ENCODE peak calls at places on chromosomes 16 and 17, in seven cellular contexts. L, G, J, Q, U, F and M are unnamed samples.
A peak's percentile ranks its signal among the peaks of the same experiment; 100 is the strongest.

GRCh38 chr16:15961557-15962205 is 12.3 kb downstream of the ABCC1 start:
- DNase-seq in Q (no peak), J (peak; percentile 24), F (no peak), L (no peak), U (no peak), G (no peak), M (no peak)

GRCh38 chr17:42422958-42423712 is at the start of gene CAVIN1:
- DNase-seq in J (no peak), G (peak; percentile 100), Q (peak; percentile 100), F (peak; percentile 98), L (peak; percentile 98), U (peak; percentile 91), M (no peak)

GRCh38 chr16:73683804-73684203 is 612.8 kb upstream of the PSMD7 start:
- DNase-seq in L (no peak), Q (no peak), G (no peak), J (no peak), U (no peak), F (no peak), M (no peak)

GRCh38 chr16:89599451-89599858 is 14.0 kb upstream of the DPEP1 start:
- DNase-seq in Q (no peak), F (peak; percentile 85), J (no peak), U (peak; percentile 68), G (no peak), L (no peak), M (peak; percentile 44)

GRCh38 chr17:17494499-17495447 is 1.4 kb downstream of the RASD1 start:
- DNase-seq in G (no peak), F (peak; percentile 74), J (no peak), Q (peak; percentile 45), L (peak; percentile 37), U (peak; percentile 69), M (peak; percentile 35)

GRCh38 chr17:31593806-31594205 is 202.3 kb downstream of the RAB11FIP4 start:
- DNase-seq in F (peak; percentile 21), U (no peak), G (no peak), J (no peak), L (peak; percentile 89), Q (no peak), M (no peak)

GRCh38 chr17:28008526-28008925 is 34.0 kb upstream of the NLK start:
- DNase-seq in F (peak; percentile 91), J (no peak), Q (no peak), U (peak; percentile 50), G (no peak), L (peak; percentile 66), M (peak; percentile 32)

GRCh38 chr17:11239379-11239970 is 1.5 kb upstream of the SHISA6 start:
- DNase-seq in U (no peak), G (no peak), F (no peak), J (no peak), Q (no peak), L (no peak), M (no peak)

GRCh38 chr17:74807376-74807775 is 31.2 kb upstream of the NAT9 start:
- DNase-seq in F (no peak), G (no peak), Q (no peak), L (no peak), J (no peak), U (no peak), M (no peak)

GRCh38 chr16:27792486-27793275 is 242.7 kb downstream of the KATNIP start:
- DNase-seq in F (no peak), U (no peak), J (no peak), Q (no peak), G (no peak), L (no peak), M (no peak)

GRCh38 chr17:47957591-47958490 is at the start of gene PRR15L:
- DNase-seq in U (peak; percentile 88), G (no peak), Q (no peak), F (peak; percentile 93), J (no peak), L (no peak), M (peak; percentile 73)

GRCh38 chr16:25005445-25006306 is 9.5 kb downstream of the ARHGAP17 start:
- DNase-seq in Q (no peak), U (no peak), F (no peak), G (no peak), J (no peak), L (no peak), M (no peak)

GRCh38 chr16:81516478-81517149 is 72.0 kb downstream of the CMIP start:
- DNase-seq in U (no peak), F (no peak), Q (no peak), J (no peak), L (no peak), G (no peak), M (no peak)

GRCh38 chr17:1783271-1783670 is 21.4 kb downstream of the SERPINF1 start:
- DNase-seq in Q (peak; percentile 55), G (no peak), F (no peak), U (no peak), J (no peak), L (no peak), M (no peak)

DNA sequence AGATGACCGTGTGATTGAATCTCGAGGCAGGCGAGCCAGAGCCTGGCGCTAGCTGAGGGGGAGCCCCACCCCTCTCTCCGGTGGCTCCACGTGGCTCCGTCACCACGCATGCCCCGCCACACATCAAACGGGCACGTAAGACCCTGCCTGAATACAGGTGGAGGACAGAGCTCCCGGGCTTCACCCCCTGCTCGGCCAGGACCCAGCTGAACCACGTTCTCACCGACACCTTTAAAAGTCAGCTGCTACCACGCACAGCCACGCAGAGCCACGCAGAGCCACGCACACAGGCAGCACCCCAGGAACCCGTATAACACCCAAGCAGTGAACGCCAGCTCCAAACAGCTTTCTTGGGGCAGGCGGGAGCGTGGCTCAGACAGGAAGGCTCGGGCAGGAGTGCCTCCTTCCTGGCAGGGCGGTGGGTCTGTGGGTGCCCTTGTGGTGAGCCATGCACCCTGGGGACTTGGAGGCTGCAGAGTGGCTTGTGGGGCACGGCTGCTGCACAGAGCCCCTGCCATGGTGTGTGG is 4.4 kb downstream of the TMEM204 start:
- DNase-seq in F (no peak), U (no peak), J (no peak), Q (no peak), G (no peak), L (no peak), M (no peak)
- H3K36me3 ChIP-seq in F (no peaks in the 10 kb centered on the region), U (no peaks in the 10 kb centered on the region), J (no peaks in the 10 kb centered on the region), Q (no peaks in the 10 kb centered on the region), G (peaks cover 19% of the 10 kb centered on the region), L (peaks cover 28% of the 10 kb centered on the region), M (no peaks in the 10 kb centered on the region)

GRCh38 chr16:75301804-75302203 is 50.4 kb upstream of the BCAR1 start:
- DNase-seq in G (no peak), U (no peak), Q (no peak), J (no peak), L (peak; percentile 67), F (no peak), M (no peak)
- H3K36me3 ChIP-seq in G (no peaks in the 10 kb centered on the region), U (no peaks in the 10 kb centered on the region), Q (no peaks in the 10 kb centered on the region), J (peaks cover 2% of the 10 kb centered on the region), L (peaks cover 19% of the 10 kb centered on the region), F (no peaks in the 10 kb centered on the region), M (no peaks in the 10 kb centered on the region)

GRCh38 chr17:58492238-58493121 is 4.3 kb upstream of the HSF5 start:
- DNase-seq in F (peak; percentile 73), G (peak; percentile 53), J (no peak), Q (no peak), L (no peak), U (no peak), M (no peak)
- H3K36me3 ChIP-seq in F (peaks cover 13% of the 10 kb centered on the region), G (peaks cover 66% of the 10 kb centered on the region), J (peaks cover 53% of the 10 kb centered on the region), Q (no peaks in the 10 kb centered on the region), L (peaks cover 64% of the 10 kb centered on the region), U (peaks cover 8% of the 10 kb centered on the region), M (peaks cover 11% of the 10 kb centered on the region)

DNA sequence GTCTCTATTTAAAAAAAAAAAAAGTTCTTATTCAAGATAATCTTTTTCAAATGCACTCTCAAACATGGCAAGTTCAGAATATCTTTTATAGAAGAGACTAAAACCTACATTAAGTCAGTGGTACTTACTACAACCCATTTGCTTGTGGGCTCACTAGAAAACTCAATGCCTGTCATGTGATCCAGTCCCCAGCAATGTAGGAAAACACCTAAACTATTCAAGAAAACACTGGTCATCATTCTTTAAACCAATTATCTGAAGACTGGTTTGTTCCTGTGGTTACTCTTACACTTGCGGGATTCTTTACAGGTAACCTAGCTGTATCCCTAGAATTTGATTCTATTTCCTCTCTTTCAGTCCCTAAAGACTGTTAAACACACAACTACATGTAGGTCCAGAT is 19.6 kb downstream of the MED13 start:
- DNase-seq in J (no peak), L (no peak), G (no peak), U (no peak), F (no peak), Q (no peak), M (peak; percentile 19)
- H3K36me3 ChIP-seq in J (peaks cover 3% of the 10 kb centered on the region), L (peaks cover 30% of the 10 kb centered on the region), G (peaks cover under 1% of the 10 kb centered on the region), U (no peaks in the 10 kb centered on the region), F (peaks cover 1% of the 10 kb centered on the region), Q (no peaks in the 10 kb centered on the region), M (peaks cover 21% of the 10 kb centered on the region)

GRCh38 chr16:3728424-3729160 is 11.3 kb upstream of the TRAP1 start:
- DNase-seq in U (no peak), F (no peak), L (no peak), Q (no peak), J (no peak), G (no peak), M (no peak)

GRCh38 chr16:3729161-3730112 is 12.1 kb upstream of the TRAP1 start:
- DNase-seq in J (no peak), U (peak; percentile 23), F (no peak), Q (no peak), L (no peak), G (no peak), M (no peak)

GRCh38 chr16:3732171-3732570 is 14.8 kb upstream of the TRAP1 start:
- DNase-seq in L (no peak), J (no peak), F (no peak), G (no peak), U (no peak), Q (no peak), M (no peak)

GRCh38 chr16:3731126-3731935 is 14.0 kb upstream of the TRAP1 start:
- DNase-seq in J (no peak), G (no peak), Q (no peak), U (no peak), L (no peak), F (no peak), M (no peak)

DNA sequence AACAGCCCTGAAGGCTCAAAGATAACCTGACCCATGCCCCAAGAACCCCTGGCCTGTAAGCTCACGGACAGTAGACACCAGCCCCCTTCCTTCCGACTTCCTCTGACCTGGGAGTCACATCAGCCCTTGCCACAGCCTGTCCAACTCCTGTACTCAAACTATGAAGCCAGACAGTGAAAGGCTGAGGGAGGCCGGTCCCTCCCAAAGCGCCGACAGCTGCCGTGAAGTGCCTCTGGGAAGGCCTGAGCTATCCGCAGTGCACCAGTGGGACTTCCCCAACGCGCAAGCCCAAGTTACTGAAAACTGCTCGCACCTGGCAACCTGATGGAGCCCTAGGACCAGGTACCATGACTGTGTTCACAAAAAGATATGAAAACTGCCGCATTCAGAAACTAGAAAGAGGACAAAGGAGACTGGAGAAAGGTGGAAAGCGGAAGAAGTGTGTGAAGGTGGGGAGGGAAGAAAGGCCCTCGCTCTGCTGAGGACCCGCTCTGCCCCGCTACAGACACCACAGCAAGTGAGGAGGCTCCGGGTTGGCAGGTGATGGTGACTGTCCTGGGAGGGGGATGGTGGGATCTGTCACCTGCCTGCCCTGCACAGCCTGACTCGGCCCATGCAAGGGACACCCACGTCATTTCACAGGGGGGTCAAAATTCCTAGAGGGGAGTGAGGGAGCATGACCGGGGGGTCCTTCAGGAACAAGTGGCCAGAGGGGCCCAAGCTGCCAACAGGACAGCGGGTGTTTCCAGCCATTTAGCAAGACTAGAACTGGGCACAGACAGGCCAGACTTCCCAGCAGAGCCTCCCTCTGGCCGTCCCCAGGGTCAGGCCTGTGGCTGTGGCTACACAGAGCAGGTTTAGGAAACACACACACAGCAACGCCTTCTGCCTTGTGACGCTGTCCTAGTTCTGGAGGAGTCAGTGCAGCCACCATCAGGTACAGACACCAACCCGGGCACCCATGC is 13.1 kb upstream of the TRAP1 start:
- DNase-seq in Q (no peak), L (no peak), U (peak; percentile 17), G (no peak), J (no peak), F (no peak), M (no peak)
- H3K36me3 ChIP-seq in Q (no peaks in the 10 kb centered on the region), L (peaks cover 79% of the 10 kb centered on the region), U (peaks cover 30% of the 10 kb centered on the region), G (peaks cover 72% of the 10 kb centered on the region), J (peaks cover 46% of the 10 kb centered on the region), F (peaks cover 4% of the 10 kb centered on the region), M (peaks cover 3% of the 10 kb centered on the region)

GRCh38 chr16:50425044-50425443 is 56.3 kb upstream of the BRD7 start:
- DNase-seq in G (peak; percentile 80), L (no peak), Q (no peak), F (no peak), U (no peak), J (no peak), M (no peak)
- H3K36me3 ChIP-seq in G (no peaks in the 10 kb centered on the region), L (no peaks in the 10 kb centered on the region), Q (no peaks in the 10 kb centered on the region), F (no peaks in the 10 kb centered on the region), U (no peaks in the 10 kb centered on the region), J (no peaks in the 10 kb centered on the region), M (no peaks in the 10 kb centered on the region)